ENCODE peak calls at places on chromosomes 1 and 21, in six cellular contexts. V is cardiac muscle cell, F is body of pancreas, D is tibial nerve, P is hepatocyte, K is heart left ventricle. L is an unnamed sample. For H3K4me1, the result is how much of the 10 kb centered on the place peaks cover.

GRCh38 chr1:53562256-53562982 is 103.2 kb downstream of the DMRTB1 start:
- DNase-seq in V (no peak), F (no peak), D (no peak), P (no peak), K (no peak), L (no peak)

GRCh38 chr1:43935711-43936427 is 2.3 kb downstream of the ARTN start:
- DNase-seq in V (peak), F (peak), D (no peak), P (peak), K (no peak), L (no peak)

GRCh38 chr21:37507716-37508115 is 141.1 kb downstream of the DYRK1A start:
- DNase-seq in V (no peak), F (no peak), D (no peak), P (no peak), K (no peak), L (no peak)

GRCh38 chr21:46193829-46194373 is 9.6 kb upstream of the SPATC1L start:
- DNase-seq in V (no peak), F (no peak), D (no peak), P (peak), K (no peak), L (peak)

GRCh38 chr1:89277725-89278124 is 5.1 kb upstream of the GBP5 start:
- DNase-seq in V (no peak), F (no peak), D (no peak), P (no peak), K (no peak), L (no peak)

GRCh38 chr1:211928993-211929637 is 98.6 kb upstream of the LPGAT1 start:
- DNase-seq in V (no peak), F (no peak), D (no peak), P (peak), K (no peak), L (no peak)

GRCh38 chr1:228039986-228040385 is 33.2 kb downstream of the WNT3A start:
- DNase-seq in V (no peak), F (peak), D (no peak), P (no peak), K (no peak), L (no peak)

GRCh38 chr1:103194060-103194459 is 85.7 kb upstream of the COL11A1 start:
- DNase-seq in V (no peak), F (no peak), D (no peak), P (no peak), K (no peak), L (no peak)

GRCh38 chr1:17304155-17304826 is 3.7 kb upstream of the PADI4 start:
- DNase-seq in V (peak), F (no peak), D (no peak), P (no peak), K (no peak), L (no peak)

GRCh38 chr1:93353286-93353685 is 7.6 kb downstream of the DR1 start:
- DNase-seq in V (no peak), F (no peak), D (no peak), P (no peak), K (no peak), L (no peak)

GRCh38 chr1:182054698-182055326 is 6.7 kb downstream of the ZNF648 start:
- DNase-seq in V (peak), F (peak), D (peak), P (peak), K (no peak), L (peak)

GRCh38 chr1:109658533-109659051 is 2.7 kb downstream of the GSTM4 start:
- DNase-seq in V (no peak), F (no peak), D (no peak), P (no peak), K (no peak), L (no peak)

DNA sequence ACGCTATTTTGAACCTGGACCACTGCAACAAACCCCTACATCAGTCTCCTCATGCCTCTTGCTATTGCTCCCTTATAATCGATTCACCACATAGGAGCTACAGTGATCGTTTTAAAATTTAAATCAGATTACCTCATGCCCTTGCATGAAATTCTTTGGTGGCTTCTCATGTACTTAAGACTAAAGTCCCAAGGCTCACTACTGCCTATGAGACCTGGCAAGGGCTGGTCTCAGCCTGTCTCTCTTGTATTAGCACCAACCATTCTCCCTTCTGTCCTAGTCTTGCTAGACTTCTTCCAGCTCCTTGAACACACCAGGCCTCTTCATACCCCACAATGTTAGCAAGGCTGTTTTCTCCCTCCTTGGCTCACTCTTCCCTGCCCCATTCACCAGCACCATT is 6.5 kb upstream of the GNPAT start:
- DNase-seq in V (no peak), F (no peak), D (no peak), P (peak), K (no peak), L (no peak)
- H3K4me1 ChIP-seq in V (under half), F (half or more), D (under half), P (under half), K (under half), L (under half)

DNA sequence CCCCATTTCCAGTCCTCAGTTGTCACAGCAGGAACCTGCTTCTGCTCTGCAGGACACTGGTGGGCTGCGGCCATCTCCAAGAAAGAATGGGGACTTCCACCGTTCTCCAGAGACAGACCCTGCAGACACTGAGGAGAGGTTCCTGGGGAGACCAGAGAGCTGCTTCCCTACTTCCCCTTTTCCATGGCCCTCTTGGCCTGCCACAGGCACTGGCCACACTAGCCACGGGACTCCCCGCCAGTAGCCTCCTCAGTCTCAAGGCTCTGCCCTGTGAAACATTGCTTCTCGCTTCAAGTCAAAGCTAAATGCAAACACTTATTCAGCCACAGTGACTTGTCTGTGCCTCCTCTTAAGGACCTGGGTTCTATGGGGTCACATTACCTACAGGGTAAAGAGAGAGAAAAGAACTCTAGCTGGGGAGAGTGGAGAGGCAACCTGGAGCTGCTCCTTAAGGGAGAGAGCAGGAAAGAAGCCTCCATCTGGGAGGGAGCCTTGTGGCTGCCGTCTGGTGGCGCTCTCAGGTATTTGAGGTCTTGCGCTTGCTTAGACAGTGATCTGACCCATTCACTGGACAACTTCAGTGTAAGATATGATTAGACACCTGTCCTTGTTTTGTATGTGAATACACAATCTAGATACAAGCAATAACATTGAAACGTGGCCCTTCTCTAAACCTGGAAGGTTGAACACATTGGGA is 5.4 kb upstream of the SLAMF8 start:
- DNase-seq in V (no peak), F (no peak), D (no peak), P (no peak), K (no peak), L (no peak)
- TF ChIP-seq CTCF in V (no peak), F (no peak), D (no peak), P (no peak), K (no peak), L (no peak)

GRCh38 chr1:67710417-67710816 is 25.4 kb downstream of the GADD45A start:
- DNase-seq in V (no peak), F (no peak), D (no peak), P (no peak), K (no peak), L (peak)
- H3K4me1 ChIP-seq in V (under half), F (under half), D (half or more), P (under half), K (under half), L (under half)

DNA sequence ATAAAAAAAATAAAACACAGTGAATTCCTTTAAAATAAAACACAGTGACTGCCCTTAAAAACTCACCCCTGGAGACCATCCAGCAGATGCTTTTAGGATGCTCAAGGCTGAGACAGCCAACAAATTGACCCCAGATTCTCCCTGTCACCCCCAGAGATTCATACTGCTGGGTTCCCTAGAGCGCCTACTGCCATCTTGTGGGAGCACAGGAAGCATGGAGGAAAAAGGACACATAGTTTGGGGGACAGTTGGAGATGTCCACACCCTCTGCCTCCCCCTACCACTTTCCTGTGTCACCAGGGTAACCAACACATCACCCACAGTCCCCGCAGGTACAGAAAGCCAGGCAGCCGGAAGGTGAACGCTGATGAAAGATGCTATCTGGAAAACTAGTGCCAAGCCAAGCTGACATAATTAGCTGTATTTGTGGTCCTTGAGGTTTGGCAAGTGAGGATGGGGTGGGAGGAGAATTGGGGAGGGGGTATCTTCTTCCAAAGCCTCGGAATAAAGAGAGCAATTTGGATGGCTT is 30.8 kb downstream of the KLHDC7A start:
- DNase-seq in V (no peak), F (no peak), D (no peak), P (no peak), K (no peak), L (no peak)
- TF ChIP-seq CTCF in V (no peak), F (no peak), D (no peak), P (peak), K (no peak), L (no peak)

GRCh38 chr1:203672354-203672753 is 45.7 kb downstream of the ATP2B4 start:
- DNase-seq in V (peak), F (peak), D (no peak), P (peak), K (peak), L (no peak)
- H3K4me1 ChIP-seq in V (under half), F (half or more), D (half or more), P (under half), K (half or more), L (under half)

DNA sequence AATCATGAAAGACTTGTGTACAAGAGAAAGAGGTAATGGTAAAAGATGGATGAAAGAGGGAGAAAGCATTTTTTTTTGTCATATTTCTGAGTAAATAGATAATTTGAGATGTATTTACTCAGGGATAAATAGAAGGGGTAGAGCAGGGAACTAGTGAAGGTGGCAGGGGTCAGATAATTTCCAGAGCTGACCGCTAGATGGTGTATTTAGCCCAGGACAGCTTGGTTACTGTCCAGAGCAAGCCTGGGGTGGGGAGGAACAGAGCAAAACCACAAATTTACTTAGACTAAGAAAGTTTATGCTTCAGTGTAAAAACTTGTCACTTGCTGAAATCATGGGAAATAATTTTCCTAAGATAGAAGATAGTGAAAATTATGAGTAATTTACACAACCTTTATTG is 91.5 kb downstream of the XCL2 start:
- DNase-seq in V (no peak), F (no peak), D (no peak), P (no peak), K (no peak), L (no peak)
- TF ChIP-seq CTCF in V (peak), F (no peak), D (no peak), P (peak), K (no peak), L (no peak)

GRCh38 chr1:21514245-21514644 is 5.0 kb downstream of the ALPL start:
- DNase-seq in V (no peak), F (no peak), D (no peak), P (no peak), K (no peak), L (no peak)

GRCh38 chr1:21520899-21521716 is 11.9 kb downstream of the ALPL start:
- DNase-seq in V (no peak), F (no peak), D (no peak), P (no peak), K (peak), L (peak)

GRCh38 chr1:21517161-21517589 is 8.0 kb downstream of the ALPL start:
- DNase-seq in V (no peak), F (no peak), D (no peak), P (no peak), K (no peak), L (no peak)

GRCh38 chr1:21518774-21519455 is 9.7 kb downstream of the ALPL start:
- DNase-seq in V (no peak), F (no peak), D (no peak), P (no peak), K (no peak), L (no peak)

DNA sequence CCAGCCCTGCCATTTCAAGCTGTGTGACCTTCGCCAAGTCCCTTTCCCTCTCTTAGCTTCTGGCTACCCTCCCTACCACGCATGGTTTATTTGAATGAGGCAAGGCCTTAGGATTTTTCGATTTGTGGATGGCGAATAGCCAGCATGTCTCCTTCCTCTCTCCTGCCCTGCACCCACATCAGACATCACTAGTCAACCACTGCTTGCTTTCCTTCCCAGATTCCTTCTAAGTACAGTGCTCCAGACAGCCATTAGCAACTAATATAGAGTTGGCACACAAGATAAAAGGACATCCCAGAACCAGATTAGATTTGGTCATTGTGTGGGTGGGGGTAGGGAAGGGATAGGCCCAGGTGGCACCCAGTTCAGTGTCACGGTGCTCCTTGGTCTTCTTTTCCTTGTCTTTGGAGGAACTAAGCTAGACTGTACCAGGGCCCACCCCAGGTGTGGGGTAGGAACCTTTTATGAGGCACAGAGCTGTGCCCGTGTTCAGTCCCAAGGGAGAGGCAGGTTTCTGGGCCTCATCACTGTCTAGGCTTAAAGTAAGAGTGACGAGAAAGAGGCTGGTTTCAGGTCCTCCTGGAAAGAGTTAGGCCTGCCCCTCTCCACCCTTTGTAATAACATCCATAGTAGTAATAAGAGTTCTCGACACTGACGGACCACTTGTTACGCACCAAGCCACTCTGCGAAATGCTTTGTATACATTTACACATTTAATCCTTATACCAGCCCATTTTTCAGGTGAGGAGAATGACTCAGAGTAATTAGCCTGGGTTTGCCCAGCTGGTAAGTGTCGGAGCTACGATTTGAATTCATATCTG is 8.6 kb downstream of the ALPL start:
- DNase-seq in V (no peak), F (no peak), D (no peak), P (no peak), K (no peak), L (no peak)
- H3K4me1 ChIP-seq in V (under half), F (under half), D (under half), P (under half), K (under half), L (under half)